ENCODE peak calls at places on chromosomes 11 and 22, in seven cellular contexts. One of them, this sample, is unnamed.

GRCh38 chr11:35063453-35063852 is 75.5 kb upstream of the CD44 start:
- DNase-seq in CD4-positive, alpha-beta T cell: no peak
- DNase-seq in HFFc6: no peak
- DNase-seq in GM13977: no peak
- DNase-seq in GM23338: no peak
- DNase-seq in heart right ventricle: no peak
- DNase-seq in cardiac fibroblast: no peak
- DNase-seq in this sample: no peak

GRCh38 chr11:117930668-117931330 is 1.6 kb upstream of the TMPRSS13 start:
- DNase-seq in cardiac fibroblast: no peak
- DNase-seq in CD4-positive, alpha-beta T cell: no peak
- DNase-seq in heart right ventricle: no peak
- DNase-seq in GM23338: no peak
- DNase-seq in GM13977: no peak
- DNase-seq in HFFc6: no peak
- DNase-seq in this sample: no peak

GRCh38 chr22:25716637-25717036 is 25.4 kb upstream of the MYO18B start:
- DNase-seq in cardiac fibroblast: no peak
- DNase-seq in heart right ventricle: no peak
- DNase-seq in HFFc6: no peak
- DNase-seq in CD4-positive, alpha-beta T cell: no peak
- DNase-seq in GM23338: no peak
- DNase-seq in GM13977: no peak
- DNase-seq in this sample: no peak

GRCh38 chr11:67507242-67507890 is 596 bp downstream of the CDK2AP2 start:
- DNase-seq in HFFc6: no peak
- DNase-seq in CD4-positive, alpha-beta T cell: no peak
- DNase-seq in GM13977: no peak
- DNase-seq in GM23338: peak
- DNase-seq in heart right ventricle: peak
- DNase-seq in cardiac fibroblast: peak
- DNase-seq in this sample: no peak

GRCh38 chr22:36029406-36029755 is 757 bp upstream of the RBFOX2 start:
- DNase-seq in HFFc6: no peak
- DNase-seq in GM23338: no peak
- DNase-seq in GM13977: no peak
- DNase-seq in heart right ventricle: no peak
- DNase-seq in cardiac fibroblast: no peak
- DNase-seq in CD4-positive, alpha-beta T cell: no peak
- DNase-seq in this sample: no peak

GRCh38 chr11:12245091-12245490 is 132.3 kb upstream of the PARVA start:
- DNase-seq in HFFc6: no peak
- DNase-seq in cardiac fibroblast: no peak
- DNase-seq in GM13977: no peak
- DNase-seq in CD4-positive, alpha-beta T cell: no peak
- DNase-seq in heart right ventricle: no peak
- DNase-seq in GM23338: no peak
- DNase-seq in this sample: no peak

GRCh38 chr11:45725121-45725520 is 59.7 kb upstream of the CHST1 start:
- DNase-seq in cardiac fibroblast: no peak
- DNase-seq in CD4-positive, alpha-beta T cell: no peak
- DNase-seq in HFFc6: no peak
- DNase-seq in GM13977: no peak
- DNase-seq in GM23338: no peak
- DNase-seq in heart right ventricle: no peak
- DNase-seq in this sample: no peak

GRCh38 chr11:66081505-66081904 is 11.4 kb downstream of the PACS1 start:
- DNase-seq in CD4-positive, alpha-beta T cell: peak
- DNase-seq in heart right ventricle: peak
- DNase-seq in cardiac fibroblast: peak
- DNase-seq in HFFc6: no peak
- DNase-seq in GM23338: no peak
- DNase-seq in GM13977: peak
- DNase-seq in this sample: peak

GRCh38 chr11:89633125-89633695 is 76.9 kb upstream of the TRIM77 start:
- DNase-seq in CD4-positive, alpha-beta T cell: no peak
- DNase-seq in heart right ventricle: no peak
- DNase-seq in cardiac fibroblast: no peak
- DNase-seq in GM23338: no peak
- DNase-seq in HFFc6: no peak
- DNase-seq in GM13977: no peak
- DNase-seq in this sample: no peak

GRCh38 chr11:75063732-75064314 is 32.9 kb downstream of the OR2AT4 start:
- DNase-seq in heart right ventricle: no peak
- DNase-seq in GM23338: no peak
- DNase-seq in cardiac fibroblast: peak
- DNase-seq in GM13977: no peak
- DNase-seq in CD4-positive, alpha-beta T cell: no peak
- DNase-seq in HFFc6: no peak
- DNase-seq in this sample: no peak

GRCh38 chr11:68116126-68116525 is 5.1 kb downstream of the CHKA start:
- DNase-seq in CD4-positive, alpha-beta T cell: no peak
- DNase-seq in HFFc6: no peak
- DNase-seq in cardiac fibroblast: no peak
- DNase-seq in GM23338: no peak
- DNase-seq in heart right ventricle: no peak
- DNase-seq in GM13977: no peak
- DNase-seq in this sample: no peak

GRCh38 chr11:128246364-128247234 is 340.8 kb downstream of the ETS1 start:
- DNase-seq in GM23338: no peak
- DNase-seq in CD4-positive, alpha-beta T cell: no peak
- DNase-seq in cardiac fibroblast: no peak
- DNase-seq in GM13977: no peak
- DNase-seq in heart right ventricle: no peak
- DNase-seq in HFFc6: no peak
- DNase-seq in this sample: no peak

GRCh38 chr11:8729837-8730696 is 47.5 kb downstream of the RPL27A start:
- DNase-seq in GM23338: peak
- DNase-seq in HFFc6: no peak
- DNase-seq in CD4-positive, alpha-beta T cell: no peak
- DNase-seq in GM13977: no peak
- DNase-seq in cardiac fibroblast: no peak
- DNase-seq in heart right ventricle: no peak
- DNase-seq in this sample: no peak

GRCh38 chr11:21707116-21707769 is 485.6 kb upstream of the ANO5 start:
- DNase-seq in CD4-positive, alpha-beta T cell: no peak
- DNase-seq in GM13977: no peak
- DNase-seq in GM23338: no peak
- DNase-seq in heart right ventricle: no peak
- DNase-seq in HFFc6: no peak
- DNase-seq in cardiac fibroblast: no peak
- DNase-seq in this sample: no peak

GRCh38 chr11:112172362-112172994 is 2.8 kb upstream of the BCO2 start:
- DNase-seq in GM13977: peak
- DNase-seq in heart right ventricle: no peak
- DNase-seq in HFFc6: peak
- DNase-seq in cardiac fibroblast: peak
- DNase-seq in GM23338: no peak
- DNase-seq in CD4-positive, alpha-beta T cell: no peak
- DNase-seq in this sample: peak

GRCh38 chr22:50485221-50486131 is 1.2 kb upstream of the MIOX start:
- DNase-seq in GM23338: no peak
- DNase-seq in heart right ventricle: no peak
- DNase-seq in GM13977: no peak
- DNase-seq in cardiac fibroblast: no peak
- DNase-seq in HFFc6: peak
- DNase-seq in CD4-positive, alpha-beta T cell: no peak
- DNase-seq in this sample: no peak

DNA sequence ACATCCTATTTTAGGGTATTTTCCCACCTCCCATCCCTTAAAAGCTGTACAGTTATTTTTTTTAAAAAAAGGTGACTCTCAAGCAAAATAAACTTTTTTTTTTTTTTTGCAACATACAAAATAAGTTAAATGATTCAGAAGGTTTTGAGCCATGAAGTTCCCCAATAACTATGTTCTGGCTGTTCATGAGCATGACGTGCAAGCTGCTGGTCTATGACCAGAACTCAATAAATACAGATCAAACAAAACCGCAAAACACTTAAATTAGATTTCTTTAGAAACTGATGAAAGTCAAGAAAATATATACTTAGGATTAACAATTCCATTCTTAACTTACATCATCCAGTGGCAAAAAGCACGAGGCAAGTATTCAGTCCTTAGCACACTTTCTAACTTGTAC is 24.1 kb upstream of the CLNS1A start:
- DNase-seq in CD4-positive, alpha-beta T cell: no peak
- DNase-seq in GM13977: no peak
- DNase-seq in GM23338: no peak
- DNase-seq in cardiac fibroblast: no peak
- DNase-seq in heart right ventricle: no peak
- DNase-seq in HFFc6: no peak
- DNase-seq in this sample: no peak
- TF ChIP-seq CTCF in CD4-positive, alpha-beta T cell: no peak
- TF ChIP-seq CTCF in GM13977: no peak
- TF ChIP-seq CTCF in GM23338: no peak
- TF ChIP-seq CTCF in cardiac fibroblast: no peak
- TF ChIP-seq CTCF in heart right ventricle: no peak
- TF ChIP-seq CTCF in HFFc6: no peak
- TF ChIP-seq CTCF in this sample: no peak

GRCh38 chr22:31846161-31847115 is 92.6 kb downstream of the DEPDC5 start:
- DNase-seq in HFFc6: peak
- DNase-seq in CD4-positive, alpha-beta T cell: no peak
- DNase-seq in heart right ventricle: no peak
- DNase-seq in GM13977: peak
- DNase-seq in cardiac fibroblast: peak
- DNase-seq in GM23338: peak
- DNase-seq in this sample: peak
- TF ChIP-seq CTCF in HFFc6: peak
- TF ChIP-seq CTCF in CD4-positive, alpha-beta T cell: no peak
- TF ChIP-seq CTCF in heart right ventricle: no peak
- TF ChIP-seq CTCF in GM13977: peak
- TF ChIP-seq CTCF in cardiac fibroblast: peak
- TF ChIP-seq CTCF in GM23338: peak
- TF ChIP-seq CTCF in this sample: peak

DNA sequence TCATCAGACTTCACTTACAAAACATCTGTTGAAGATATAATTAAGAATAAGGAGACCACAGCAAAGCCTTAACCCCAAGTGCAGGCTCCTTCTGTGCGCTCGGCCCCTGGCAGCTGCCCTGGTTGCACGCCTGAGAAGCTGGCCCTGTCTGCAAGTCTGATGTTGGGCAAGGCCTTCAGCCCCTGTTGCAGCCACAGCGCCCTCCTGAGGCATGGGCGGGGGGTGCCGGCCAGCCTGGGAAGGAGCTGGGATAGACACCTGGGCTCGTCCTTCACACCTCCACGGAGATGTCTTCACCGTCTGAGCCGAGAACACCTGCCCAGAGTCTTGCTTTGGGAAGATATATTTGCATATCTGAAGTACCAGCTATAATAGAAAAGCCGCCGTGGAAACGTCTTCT is 104.1 kb downstream of the MPPED1 start:
- DNase-seq in GM23338: peak
- DNase-seq in cardiac fibroblast: no peak
- DNase-seq in CD4-positive, alpha-beta T cell: no peak
- DNase-seq in HFFc6: no peak
- DNase-seq in GM13977: no peak
- DNase-seq in heart right ventricle: no peak
- DNase-seq in this sample: no peak
- TF ChIP-seq CTCF in GM23338: peak
- TF ChIP-seq CTCF in cardiac fibroblast: no peak
- TF ChIP-seq CTCF in CD4-positive, alpha-beta T cell: no peak
- TF ChIP-seq CTCF in HFFc6: peak
- TF ChIP-seq CTCF in GM13977: peak
- TF ChIP-seq CTCF in heart right ventricle: no peak
- TF ChIP-seq CTCF in this sample: no peak

DNA sequence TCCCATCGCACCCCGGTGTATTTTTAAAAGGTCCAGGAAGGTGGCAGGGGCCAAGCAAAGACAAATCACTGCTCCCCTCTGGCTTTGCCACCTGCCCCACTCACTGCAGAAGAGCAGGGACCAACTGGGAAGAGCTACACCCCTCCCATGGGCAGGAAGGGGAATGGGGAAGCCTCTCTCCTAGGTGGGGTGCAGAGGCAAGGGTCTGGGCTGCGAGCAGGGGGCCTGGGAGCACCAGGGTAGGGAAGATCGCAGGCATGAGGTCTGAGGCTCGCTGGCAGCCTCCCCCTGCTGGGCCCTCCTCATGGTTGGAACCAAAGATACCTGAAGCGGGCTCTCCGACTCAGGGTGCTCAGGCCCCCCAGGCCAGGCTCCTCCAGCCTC is 36.8 kb downstream of the PISD start:
- DNase-seq in cardiac fibroblast: no peak
- DNase-seq in heart right ventricle: no peak
- DNase-seq in GM23338: no peak
- DNase-seq in CD4-positive, alpha-beta T cell: no peak
- DNase-seq in HFFc6: no peak
- DNase-seq in GM13977: no peak
- DNase-seq in this sample: no peak
- TF ChIP-seq CTCF in cardiac fibroblast: no peak
- TF ChIP-seq CTCF in heart right ventricle: no peak
- TF ChIP-seq CTCF in GM23338: no peak
- TF ChIP-seq CTCF in CD4-positive, alpha-beta T cell: no peak
- TF ChIP-seq CTCF in HFFc6: no peak
- TF ChIP-seq CTCF in GM13977: no peak
- TF ChIP-seq CTCF in this sample: no peak